ENCODE peak calls at places on chromosome 16, in five cellular contexts. One of them, this sample, is unnamed.

GRCh38 chr16:85479972-85480726 is 133.0 kb upstream of the GSE1 start:
- DNase-seq in mucosa of descending colon: peak
- DNase-seq in heart left ventricle: no peak
- DNase-seq in pancreas: no peak
- DNase-seq in OCI-LY7: peak
- DNase-seq in this sample: no peak

GRCh38 chr16:47852991-47853390 is 302.8 kb downstream of the ABCC12 start:
- DNase-seq in mucosa of descending colon: no peak
- DNase-seq in heart left ventricle: no peak
- DNase-seq in pancreas: no peak
- DNase-seq in OCI-LY7: no peak
- DNase-seq in this sample: no peak

GRCh38 chr16:63618896-63619295 is 1503.0 kb downstream of the CDH11 start:
- DNase-seq in mucosa of descending colon: no peak
- DNase-seq in heart left ventricle: no peak
- DNase-seq in pancreas: no peak
- DNase-seq in OCI-LY7: no peak
- DNase-seq in this sample: no peak

GRCh38 chr16:81127051-81127450 is 30.9 kb upstream of the GCSH start:
- DNase-seq in mucosa of descending colon: no peak
- DNase-seq in heart left ventricle: no peak
- DNase-seq in pancreas: no peak
- DNase-seq in OCI-LY7: no peak
- DNase-seq in this sample: no peak

GRCh38 chr16:5971106-5971505 is 873.5 kb upstream of the EEF2KMT start:
- DNase-seq in mucosa of descending colon: no peak
- DNase-seq in heart left ventricle: no peak
- DNase-seq in pancreas: no peak
- DNase-seq in OCI-LY7: peak
- DNase-seq in this sample: no peak

GRCh38 chr16:5024632-5025031 is 9.1 kb downstream of the NAGPA start:
- DNase-seq in mucosa of descending colon: no peak
- DNase-seq in heart left ventricle: no peak
- DNase-seq in pancreas: no peak
- DNase-seq in OCI-LY7: peak
- DNase-seq in this sample: no peak

GRCh38 chr16:82954224-82954929 is 327.6 kb downstream of the CDH13 start:
- DNase-seq in mucosa of descending colon: no peak
- DNase-seq in heart left ventricle: no peak
- DNase-seq in pancreas: no peak
- DNase-seq in OCI-LY7: no peak
- DNase-seq in this sample: no peak

GRCh38 chr16:6684076-6684673 is 648.5 kb upstream of the RBFOX1 start:
- DNase-seq in mucosa of descending colon: no peak
- DNase-seq in heart left ventricle: no peak
- DNase-seq in pancreas: no peak
- DNase-seq in OCI-LY7: peak
- DNase-seq in this sample: no peak

GRCh38 chr16:27969574-27969973 is 93.9 kb downstream of the GSG1L start:
- DNase-seq in mucosa of descending colon: no peak
- DNase-seq in heart left ventricle: no peak
- DNase-seq in pancreas: no peak
- DNase-seq in OCI-LY7: no peak
- DNase-seq in this sample: no peak

GRCh38 chr16:31880322-31880979 is 6.8 kb downstream of the ZNF267 start:
- DNase-seq in mucosa of descending colon: no peak
- DNase-seq in heart left ventricle: no peak
- DNase-seq in pancreas: no peak
- DNase-seq in OCI-LY7: no peak
- DNase-seq in this sample: no peak

GRCh38 chr16:84643180-84643583 is 5.1 kb upstream of the KLHL36 start:
- DNase-seq in mucosa of descending colon: peak
- DNase-seq in heart left ventricle: peak
- DNase-seq in pancreas: no peak
- DNase-seq in OCI-LY7: no peak
- DNase-seq in this sample: peak

GRCh38 chr16:54326266-54326662 is 39.7 kb upstream of the IRX3 start:
- DNase-seq in mucosa of descending colon: no peak
- DNase-seq in heart left ventricle: no peak
- DNase-seq in pancreas: no peak
- DNase-seq in OCI-LY7: no peak
- DNase-seq in this sample: peak

GRCh38 chr16:7304932-7305331 is 27.7 kb upstream of the RBFOX1 start:
- DNase-seq in mucosa of descending colon: no peak
- DNase-seq in heart left ventricle: no peak
- DNase-seq in pancreas: no peak
- DNase-seq in OCI-LY7: no peak
- DNase-seq in this sample: no peak

GRCh38 chr16:74034862-74035261 is 261.8 kb upstream of the PSMD7 start:
- DNase-seq in mucosa of descending colon: no peak
- DNase-seq in heart left ventricle: no peak
- DNase-seq in pancreas: no peak
- DNase-seq in OCI-LY7: peak
- DNase-seq in this sample: no peak

GRCh38 chr16:84993926-84994325 is 17.4 kb downstream of the ZDHHC7 start:
- DNase-seq in mucosa of descending colon: no peak
- DNase-seq in heart left ventricle: no peak
- DNase-seq in pancreas: no peak
- DNase-seq in OCI-LY7: no peak
- DNase-seq in this sample: no peak

GRCh38 chr16:11862489-11862888 is 11.1 kb upstream of the RSL1D1 start:
- DNase-seq in mucosa of descending colon: no peak
- DNase-seq in heart left ventricle: no peak
- DNase-seq in pancreas: no peak
- DNase-seq in OCI-LY7: no peak
- DNase-seq in this sample: no peak

GRCh38 chr16:27515874-27516353 is 33.8 kb downstream of the GTF3C1 start:
- DNase-seq in mucosa of descending colon: no peak
- DNase-seq in heart left ventricle: no peak
- DNase-seq in pancreas: no peak
- DNase-seq in OCI-LY7: peak
- DNase-seq in this sample: no peak

GRCh38 chr16:85822145-85822544 is 22.6 kb downstream of the COX4I1 start:
- DNase-seq in mucosa of descending colon: peak
- DNase-seq in heart left ventricle: no peak
- DNase-seq in pancreas: no peak
- DNase-seq in OCI-LY7: no peak
- DNase-seq in this sample: peak

GRCh38 chr16:31423801-31424200 is 4.4 kb downstream of the COX6A2 start:
- DNase-seq in mucosa of descending colon: peak
- DNase-seq in heart left ventricle: no peak
- DNase-seq in pancreas: no peak
- DNase-seq in OCI-LY7: no peak
- DNase-seq in this sample: no peak

GRCh38 chr16:81836279-81837054 is 57.4 kb downstream of the PLCG2 start:
- DNase-seq in mucosa of descending colon: no peak
- DNase-seq in heart left ventricle: no peak
- DNase-seq in pancreas: no peak
- DNase-seq in OCI-LY7: peak
- DNase-seq in this sample: peak

GRCh38 chr16:71426880-71427615 is 14.8 kb downstream of the TLE7 start:
- DNase-seq in mucosa of descending colon: no peak
- DNase-seq in heart left ventricle: no peak
- DNase-seq in pancreas: no peak
- DNase-seq in OCI-LY7: no peak
- DNase-seq in this sample: peak

GRCh38 chr16:80125677-80126076 is 415.1 kb upstream of the DYNLRB2 start:
- DNase-seq in mucosa of descending colon: peak
- DNase-seq in heart left ventricle: no peak
- DNase-seq in pancreas: peak
- DNase-seq in OCI-LY7: no peak
- DNase-seq in this sample: peak

GRCh38 chr16:27314161-27314723 is 468 bp downstream of the IL4R start:
- DNase-seq in mucosa of descending colon: peak
- DNase-seq in heart left ventricle: peak
- DNase-seq in pancreas: peak
- DNase-seq in OCI-LY7: no peak
- DNase-seq in this sample: peak

GRCh38 chr16:65884018-65884417 is 482.5 kb upstream of the CDH5 start:
- DNase-seq in mucosa of descending colon: no peak
- DNase-seq in heart left ventricle: no peak
- DNase-seq in pancreas: no peak
- DNase-seq in OCI-LY7: no peak
- DNase-seq in this sample: no peak

GRCh38 chr16:83171396-83171795 is 544.6 kb downstream of the CDH13 start:
- DNase-seq in mucosa of descending colon: no peak
- DNase-seq in heart left ventricle: no peak
- DNase-seq in pancreas: no peak
- DNase-seq in OCI-LY7: no peak
- DNase-seq in this sample: no peak

GRCh38 chr16:88805887-88806393 is 2.4 kb downstream of the CDT1 start:
- DNase-seq in mucosa of descending colon: no peak
- DNase-seq in heart left ventricle: no peak
- DNase-seq in pancreas: peak
- DNase-seq in OCI-LY7: no peak
- DNase-seq in this sample: no peak

GRCh38 chr16:88804552-88805339 is 1.2 kb downstream of the CDT1 start:
- DNase-seq in mucosa of descending colon: peak
- DNase-seq in heart left ventricle: no peak
- DNase-seq in pancreas: no peak
- DNase-seq in OCI-LY7: peak
- DNase-seq in this sample: no peak

GRCh38 chr16:88806491-88807111 is 3.0 kb downstream of the CDT1 start:
- DNase-seq in mucosa of descending colon: peak
- DNase-seq in heart left ventricle: no peak
- DNase-seq in pancreas: peak
- DNase-seq in OCI-LY7: no peak
- DNase-seq in this sample: no peak

GRCh38 chr16:88804173-88804551 is 573 bp downstream of the CDT1 start:
- DNase-seq in mucosa of descending colon: peak
- DNase-seq in heart left ventricle: no peak
- DNase-seq in pancreas: no peak
- DNase-seq in OCI-LY7: no peak
- DNase-seq in this sample: no peak

DNA sequence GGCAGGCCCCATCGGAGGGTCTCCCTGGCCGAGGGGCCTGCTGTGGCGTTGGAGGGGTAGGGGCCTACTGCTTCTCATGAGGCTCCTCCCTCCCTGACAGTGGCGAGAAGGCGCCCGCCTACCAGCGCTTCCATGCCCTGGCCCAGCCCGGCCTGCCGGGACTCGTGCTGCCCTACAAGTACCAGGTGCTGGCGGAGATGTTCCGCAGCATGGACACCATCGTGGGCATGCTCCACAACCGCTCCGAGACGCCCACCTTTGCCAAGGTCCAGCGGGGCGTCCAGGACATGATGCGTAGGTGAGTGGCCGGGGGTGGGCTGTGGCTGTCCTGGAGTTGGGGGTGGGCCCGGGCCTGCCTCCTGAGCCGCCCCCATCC is 1.7 kb downstream of the CDT1 start:
- DNase-seq in mucosa of descending colon: peak
- DNase-seq in heart left ventricle: no peak
- DNase-seq in pancreas: no peak
- DNase-seq in OCI-LY7: no peak
- DNase-seq in this sample: no peak
- H3K4me3 ChIP-seq in mucosa of descending colon: no peak
- H3K4me3 ChIP-seq in heart left ventricle: peak
- H3K4me3 ChIP-seq in pancreas: no peak
- H3K4me3 ChIP-seq in OCI-LY7: peak
- H3K4me3 ChIP-seq in this sample: no peak

GRCh38 chr16:9138731-9139501 is 47.5 kb downstream of the HAPSTR1 start:
- DNase-seq in mucosa of descending colon: peak
- DNase-seq in heart left ventricle: peak
- DNase-seq in pancreas: peak
- DNase-seq in OCI-LY7: peak
- DNase-seq in this sample: peak
- H3K4me3 ChIP-seq in mucosa of descending colon: no peak
- H3K4me3 ChIP-seq in heart left ventricle: no peak
- H3K4me3 ChIP-seq in pancreas: no peak
- H3K4me3 ChIP-seq in OCI-LY7: no peak
- H3K4me3 ChIP-seq in this sample: no peak

GRCh38 chr16:14608604-14609003 is 21.5 kb downstream of the PARN start:
- DNase-seq in mucosa of descending colon: no peak
- DNase-seq in heart left ventricle: no peak
- DNase-seq in pancreas: no peak
- DNase-seq in OCI-LY7: peak
- DNase-seq in this sample: no peak

GRCh38 chr16:14608111-14608566 is 21.9 kb downstream of the PARN start:
- DNase-seq in mucosa of descending colon: no peak
- DNase-seq in heart left ventricle: no peak
- DNase-seq in pancreas: no peak
- DNase-seq in OCI-LY7: peak
- DNase-seq in this sample: no peak

GRCh38 chr16:14602443-14602963 is 27.6 kb downstream of the PARN start:
- DNase-seq in mucosa of descending colon: no peak
- DNase-seq in heart left ventricle: no peak
- DNase-seq in pancreas: no peak
- DNase-seq in OCI-LY7: no peak
- DNase-seq in this sample: no peak

GRCh38 chr16:14609716-14610115 is 20.3 kb downstream of the PARN start:
- DNase-seq in mucosa of descending colon: no peak
- DNase-seq in heart left ventricle: no peak
- DNase-seq in pancreas: no peak
- DNase-seq in OCI-LY7: peak
- DNase-seq in this sample: no peak

DNA sequence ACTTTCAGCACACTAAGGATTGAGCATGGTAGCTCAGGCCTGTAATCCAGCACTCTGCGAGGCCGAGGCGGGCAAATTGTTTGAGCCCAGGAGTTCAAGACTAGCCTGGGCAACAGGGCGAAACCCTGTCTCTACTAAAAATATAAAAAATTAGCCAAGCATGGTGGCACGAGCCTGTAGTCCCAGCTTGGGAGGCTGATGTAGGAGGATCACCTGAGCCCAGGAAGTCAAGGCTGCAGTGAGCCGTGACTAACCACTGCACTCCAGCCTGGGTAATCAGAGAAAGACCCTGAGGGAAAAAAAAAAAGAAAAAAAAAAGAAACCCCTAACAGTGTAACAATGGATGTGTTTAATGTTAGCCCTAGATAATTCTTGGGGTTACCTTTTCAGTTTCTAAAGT is 24.0 kb downstream of the PARN start:
- DNase-seq in mucosa of descending colon: no peak
- DNase-seq in heart left ventricle: no peak
- DNase-seq in pancreas: no peak
- DNase-seq in OCI-LY7: peak
- DNase-seq in this sample: no peak
- H3K4me3 ChIP-seq in mucosa of descending colon: no peak
- H3K4me3 ChIP-seq in heart left ventricle: no peak
- H3K4me3 ChIP-seq in pancreas: no peak
- H3K4me3 ChIP-seq in OCI-LY7: peak
- H3K4me3 ChIP-seq in this sample: no peak

DNA sequence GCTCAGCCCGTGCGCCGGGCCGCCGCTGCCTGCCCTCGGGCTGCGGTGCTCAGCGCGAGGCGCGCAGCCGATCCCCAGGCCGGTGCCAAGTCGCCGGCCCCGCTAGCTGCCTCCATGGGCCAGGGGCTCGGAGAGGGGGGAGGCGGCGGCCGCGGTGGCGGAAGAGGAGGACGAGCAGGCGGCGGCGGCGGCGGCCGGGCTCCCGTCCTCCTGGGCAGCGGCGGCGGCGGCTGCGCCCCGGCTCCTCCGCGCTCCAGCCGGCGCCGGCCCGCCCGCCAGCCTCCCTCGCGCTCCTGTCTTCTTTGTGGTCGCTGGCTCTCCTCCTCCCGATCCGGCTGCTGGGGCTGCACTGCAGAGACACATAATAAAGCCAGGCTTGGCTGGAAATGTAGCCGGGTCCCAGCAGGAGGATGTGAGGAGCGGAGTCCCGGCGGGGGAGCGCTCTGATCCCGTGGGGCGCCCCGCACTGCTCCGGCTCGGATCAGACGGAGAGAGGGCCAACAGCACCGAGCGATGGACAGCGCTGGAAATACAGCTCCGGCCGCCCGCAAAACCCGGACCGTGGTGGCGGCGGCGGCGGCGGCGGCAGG is 924 bp upstream of the ZNF423 start:
- DNase-seq in mucosa of descending colon: peak
- DNase-seq in heart left ventricle: peak
- DNase-seq in pancreas: peak
- DNase-seq in OCI-LY7: peak
- DNase-seq in this sample: peak
- H3K4me3 ChIP-seq in mucosa of descending colon: peak
- H3K4me3 ChIP-seq in heart left ventricle: peak
- H3K4me3 ChIP-seq in pancreas: peak
- H3K4me3 ChIP-seq in OCI-LY7: peak
- H3K4me3 ChIP-seq in this sample: peak

This sample was measured in sigmoid colon.